ENCODE peak calls at places on chromosomes 11 and 22, in five cellular contexts. E is neural crest cell, W is left lung, H is thoracic aorta, O is body of pancreas. L is an unnamed sample.

GRCh38 chr11:124919836-124920755 is 1.0 kb downstream of the HEPN1 start:
- DNase-seq in E (no peak), W (no peak), H (no peak), O (no peak), L (no peak)

GRCh38 chr22:33539902-33540751 is 380.1 kb downstream of the LARGE1 start:
- DNase-seq in E (no peak), W (peak), H (peak), O (peak), L (no peak)

GRCh38 chr22:26273011-26273675 is 103.9 kb downstream of the SEZ6L start:
- DNase-seq in E (no peak), W (no peak), H (no peak), O (no peak), L (no peak)

GRCh38 chr11:100592619-100593309 is 94.3 kb upstream of the ARHGAP42 start:
- DNase-seq in E (no peak), W (no peak), H (no peak), O (no peak), L (no peak)

GRCh38 chr11:115126515-115127208 is 377.6 kb downstream of the CADM1 start:
- DNase-seq in E (no peak), W (no peak), H (no peak), O (no peak), L (no peak)

GRCh38 chr22:26325641-26326040 is 103.4 kb upstream of the ASPHD2 start:
- DNase-seq in E (no peak), W (no peak), H (no peak), O (no peak), L (no peak)

GRCh38 chr11:127454856-127455255 is 454.3 kb upstream of the KIRREL3 start:
- DNase-seq in E (no peak), W (no peak), H (no peak), O (no peak), L (no peak)

GRCh38 chr11:75720639-75721038 is 3.0 kb downstream of the MOGAT2 start:
- DNase-seq in E (no peak), W (no peak), H (no peak), O (no peak), L (no peak)

GRCh38 chr22:35739642-35740041 is 22.0 kb downstream of the APOL5 start:
- DNase-seq in E (no peak), W (no peak), H (no peak), O (no peak), L (no peak)

GRCh38 chr22:20514658-20515406 is 7.4 kb downstream of the MED15 start:
- DNase-seq in E (no peak), W (no peak), H (no peak), O (no peak), L (peak)

GRCh38 chr22:37802310-37803194 is 5.2 kb upstream of the GCAT start:
- DNase-seq in E (peak), W (peak), H (no peak), O (peak), L (no peak)

GRCh38 chr22:40434745-40435144 is 64.4 kb downstream of the SGSM3 start:
- DNase-seq in E (no peak), W (no peak), H (no peak), O (no peak), L (no peak)

GRCh38 chr11:61694971-61695706 is 14.9 kb downstream of the DAGLA start:
- DNase-seq in E (no peak), W (no peak), H (no peak), O (peak), L (no peak)

GRCh38 chr11:45651841-45652745 is 13.3 kb downstream of the CHST1 start:
- DNase-seq in E (no peak), W (no peak), H (no peak), O (no peak), L (no peak)

GRCh38 chr11:123135863-123136446 is 59.1 kb downstream of the CLMP start:
- DNase-seq in E (no peak), W (no peak), H (no peak), O (no peak), L (no peak)

GRCh38 chr22:33524511-33525270 is 395.6 kb downstream of the LARGE1 start:
- DNase-seq in E (no peak), W (no peak), H (no peak), O (no peak), L (no peak)

GRCh38 chr22:43100223-43100622 is 10.3 kb upstream of the BIK start:
- DNase-seq in E (no peak), W (no peak), H (no peak), O (no peak), L (no peak)

GRCh38 chr11:45056529-45056928 is 89.9 kb upstream of the PRDM11 start:
- DNase-seq in E (no peak), W (no peak), H (no peak), O (no peak), L (no peak)

GRCh38 chr11:90448280-90448679 is 225.4 kb upstream of the CHORDC1 start:
- DNase-seq in E (no peak), W (no peak), H (no peak), O (no peak), L (no peak)

GRCh38 chr22:30290679-30291333 is 1.5 kb upstream of the CASTOR1 start:
- DNase-seq in E (no peak), W (peak), H (peak), O (peak), L (no peak)

GRCh38 chr22:49739138-49739537 is 88.5 kb downstream of the BRD1 start:
- DNase-seq in E (no peak), W (no peak), H (no peak), O (no peak), L (no peak)

GRCh38 chr11:6488831-6489230 is 7.5 kb downstream of the TIMM10B start:
- DNase-seq in E (no peak), W (no peak), H (no peak), O (no peak), L (no peak)

GRCh38 chr22:27752771-27753170 is 48.8 kb downstream of the MN1 start:
- DNase-seq in E (no peak), W (peak), H (peak), O (no peak), L (no peak)

GRCh38 chr22:37331811-37332536 is 49.7 kb downstream of the CYTH4 start:
- DNase-seq in E (no peak), W (no peak), H (no peak), O (no peak), L (no peak)

DNA sequence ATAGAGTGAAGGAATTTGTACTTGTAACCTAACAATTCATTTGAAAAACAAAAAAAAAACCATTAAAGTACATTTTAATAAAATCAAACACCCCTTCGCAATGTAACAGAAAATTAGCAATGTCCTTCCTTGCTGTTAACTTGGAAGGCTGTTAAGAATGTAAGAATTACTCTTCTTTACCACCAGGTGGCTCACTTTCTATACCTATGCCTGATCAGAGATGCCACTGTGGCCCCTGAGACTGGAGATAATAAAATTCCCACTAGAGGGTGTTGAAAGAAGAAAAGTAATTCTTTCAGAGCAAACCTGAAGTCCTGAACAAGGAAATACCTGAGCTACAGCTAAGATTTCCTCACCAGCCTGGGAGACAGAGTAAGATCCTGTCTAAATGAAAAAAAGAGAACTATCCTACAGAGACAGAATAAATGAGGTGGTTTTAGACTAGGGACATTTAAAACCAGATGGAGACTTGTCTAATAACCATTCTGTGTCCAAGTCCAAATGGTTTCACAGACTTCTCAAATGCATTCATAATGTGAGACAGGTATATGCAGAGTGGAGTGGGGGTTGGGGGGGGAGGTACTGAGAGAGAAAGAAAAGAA is 1089.3 kb downstream of the FAM181B start:
- DNase-seq in E (peak), W (no peak), H (no peak), O (peak), L (no peak)
- TF ChIP-seq CTCF in E (peak), W (peak), H (peak), O (peak), L (peak)

DNA sequence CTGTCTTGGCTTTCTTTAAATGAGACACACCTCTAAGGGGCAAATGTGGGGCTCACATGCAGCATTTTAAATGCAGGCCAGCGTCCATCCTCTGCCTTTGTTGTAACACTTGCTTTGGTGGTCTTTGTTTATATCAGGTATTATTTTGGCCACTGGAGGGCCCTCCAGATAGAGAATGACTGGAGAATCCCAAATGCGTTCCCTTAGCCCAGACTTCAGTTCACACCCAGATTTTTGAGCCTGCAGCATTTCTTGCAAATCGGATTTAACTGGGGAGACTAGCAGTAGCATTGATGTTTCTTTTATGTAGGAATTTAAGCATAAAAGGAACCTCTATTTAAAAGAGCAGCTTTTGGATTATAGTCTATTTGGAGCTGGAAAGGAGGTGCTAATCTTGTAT is 200.2 kb upstream of the SORL1-AS1 start:
- DNase-seq in E (peak), W (no peak), H (no peak), O (no peak), L (no peak)
- TF ChIP-seq CTCF in E (peak), W (no peak), H (peak), O (peak), L (no peak)

GRCh38 chr11:36540998-36541397 is 26.8 kb upstream of the RAG1 start:
- DNase-seq in E (no peak), W (peak), H (no peak), O (peak), L (no peak)
- TF ChIP-seq CTCF in E (peak), W (no peak), H (no peak), O (no peak), L (no peak)

DNA sequence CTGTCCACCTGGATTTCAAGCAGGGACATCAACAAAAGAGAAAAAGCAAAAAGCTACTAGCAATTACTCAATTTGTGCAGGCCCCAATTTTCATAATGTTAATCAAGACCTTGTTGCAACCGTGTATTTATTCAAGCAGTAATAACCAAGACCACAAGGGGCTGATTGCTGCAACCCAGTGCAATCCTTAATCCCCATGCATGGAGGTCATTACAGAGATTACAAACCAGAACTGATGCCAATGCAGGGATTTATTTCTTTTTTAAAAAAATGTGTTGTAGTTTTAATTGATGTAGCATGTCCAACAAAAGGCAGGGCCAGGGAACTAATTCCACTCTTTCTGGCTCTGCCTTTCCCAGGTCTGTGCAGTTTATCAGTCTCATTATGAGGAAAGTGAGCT is 18.4 kb downstream of the TECTA start:
- DNase-seq in E (no peak), W (no peak), H (no peak), O (no peak), L (no peak)
- TF ChIP-seq CTCF in E (peak), W (no peak), H (no peak), O (no peak), L (no peak)

L was measured in omental fat pad.